ENCODE peak calls at places on chromosomes 12 and 14, in five cellular contexts. One of them, this sample, is unnamed.

GRCh38 chr12:47754126-47754525 is 4.6 kb downstream of the RAPGEF3 start:
- DNase-seq in astrocyte of the spinal cord: no peak
- DNase-seq in HFFc6: no peak
- DNase-seq in HS-27A: no peak
- DNase-seq in left kidney: no peak
- DNase-seq in this sample: no peak

GRCh38 chr12:68940731-68941130 is 7.8 kb upstream of the CPM start:
- DNase-seq in HFFc6: no peak
- DNase-seq in astrocyte of the spinal cord: no peak
- DNase-seq in HS-27A: no peak
- DNase-seq in left kidney: no peak
- DNase-seq in this sample: no peak

GRCh38 chr12:19278407-19278806 is 148.9 kb downstream of the PLEKHA5 start:
- DNase-seq in HS-27A: no peak
- DNase-seq in astrocyte of the spinal cord: no peak
- DNase-seq in left kidney: no peak
- DNase-seq in HFFc6: no peak
- DNase-seq in this sample: no peak

GRCh38 chr14:27096091-27096490 is 498.3 kb upstream of the NOVA1 start:
- DNase-seq in HFFc6: no peak
- DNase-seq in left kidney: no peak
- DNase-seq in astrocyte of the spinal cord: no peak
- DNase-seq in HS-27A: no peak
- DNase-seq in this sample: no peak

GRCh38 chr12:3752741-3753486 is at the start of gene CRACR2A:
- DNase-seq in HS-27A: peak
- DNase-seq in HFFc6: no peak
- DNase-seq in astrocyte of the spinal cord: peak
- DNase-seq in left kidney: peak
- DNase-seq in this sample: peak

GRCh38 chr12:108346727-108347710 is 7.9 kb upstream of the CMKLR1 start:
- DNase-seq in left kidney: no peak
- DNase-seq in astrocyte of the spinal cord: no peak
- DNase-seq in HS-27A: no peak
- DNase-seq in HFFc6: no peak
- DNase-seq in this sample: no peak

GRCh38 chr12:91662021-91662420 is 479.4 kb upstream of the DCN start:
- DNase-seq in astrocyte of the spinal cord: peak
- DNase-seq in HS-27A: no peak
- DNase-seq in left kidney: no peak
- DNase-seq in HFFc6: no peak
- DNase-seq in this sample: no peak

GRCh38 chr12:46364777-46365580 is 7.6 kb downstream of the SLC38A2 start:
- DNase-seq in HS-27A: no peak
- DNase-seq in HFFc6: peak
- DNase-seq in astrocyte of the spinal cord: peak
- DNase-seq in left kidney: no peak
- DNase-seq in this sample: peak

GRCh38 chr12:91991397-91992187 is 154.1 kb downstream of the BTG1 start:
- DNase-seq in left kidney: no peak
- DNase-seq in HFFc6: no peak
- DNase-seq in HS-27A: no peak
- DNase-seq in astrocyte of the spinal cord: peak
- DNase-seq in this sample: peak

GRCh38 chr12:123991402-123991951 is 18.5 kb downstream of the ZNF664 start:
- DNase-seq in astrocyte of the spinal cord: no peak
- DNase-seq in left kidney: no peak
- DNase-seq in HS-27A: no peak
- DNase-seq in HFFc6: peak
- DNase-seq in this sample: no peak

GRCh38 chr14:94555991-94556390 is 5.3 kb upstream of the SERPINA4 start:
- DNase-seq in astrocyte of the spinal cord: no peak
- DNase-seq in left kidney: no peak
- DNase-seq in HS-27A: no peak
- DNase-seq in HFFc6: no peak
- DNase-seq in this sample: no peak

GRCh38 chr14:106564058-106564643 is 1037.8 kb downstream of the TMEM121 start:
- DNase-seq in HS-27A: no peak
- DNase-seq in astrocyte of the spinal cord: no peak
- DNase-seq in left kidney: no peak
- DNase-seq in HFFc6: no peak
- DNase-seq in this sample: peak